ENCODE peak calls at places on chromosomes 11 and 22, in ten cellular contexts. M is amniotic stem cell; E is activated CD8-positive, alpha-beta T cell treated with anti-CD3 and anti-CD28 coated beads for 36 hours; R is GM20000; Z is coronary artery; W is OCI-LY7; X is GM12864; Y is skeletal muscle cell; K is stimulated activated CD8-positive, alpha-beta memory T cell treated with anti-CD3 and anti-CD28 coated beads, Interleukin-12 subunit alpha, Interleukin-12 subunit beta, amount 100 ng/mL, for 1 hour; J is adrenal gland. N is an unnamed sample.

GRCh38 chr11:76120513-76121081 is 85.7 kb downstream of the WNT11 start:
- DNase-seq in M (no peak), E (no peak), R (no peak), Z (no peak), W (no peak), X (no peak), Y (no peak), K (no peak), J (no peak), N (no peak)

GRCh38 chr22:50551160-50551752 is 5.6 kb downstream of the KLHDC7B start:
- DNase-seq in M (no peak), E (no peak), R (no peak), Z (no peak), W (no peak), X (no peak), Y (no peak), K (no peak), J (no peak), N (no peak)

GRCh38 chr11:114609429-114609828 is 13.8 kb upstream of the NXPE4 start:
- DNase-seq in M (no peak), E (no peak), R (no peak), Z (no peak), W (no peak), X (no peak), Y (no peak), K (no peak), J (no peak), N (no peak)

GRCh38 chr11:10885703-10886363 is 28.0 kb upstream of the ZBED5 start:
- DNase-seq in M (no peak), E (no peak), R (no peak), Z (no peak), W (no peak), X (no peak), Y (peak; percentile 66), K (no peak), J (no peak), N (no peak)

GRCh38 chr11:132056689-132057088 is 686.3 kb downstream of the NTM start:
- DNase-seq in M (peak; percentile 24), E (peak; percentile 2), R (no peak), Z (no peak), W (no peak), X (no peak), Y (peak; percentile 77), K (no peak), J (no peak), N (no peak)

GRCh38 chr11:63673579-63673978 is 2.4 kb upstream of the ATL3 start:
- DNase-seq in M (no peak), E (no peak), R (no peak), Z (no peak), W (no peak), X (no peak), Y (no peak), K (no peak), J (no peak), N (no peak)

GRCh38 chr11:28417601-28418323 is 309.6 kb downstream of the METTL15 start:
- DNase-seq in M (no peak), E (no peak), R (no peak), Z (no peak), W (no peak), X (no peak), Y (no peak), K (no peak), J (no peak), N (no peak)

GRCh38 chr22:48238966-48239365 is 1476.5 kb downstream of the TBC1D22A start:
- DNase-seq in M (no peak), E (no peak), R (no peak), Z (peak; percentile 66), W (no peak), X (no peak), Y (no peak), K (no peak), J (no peak), N (no peak)

GRCh38 chr11:117837070-117837776 is 12.7 kb upstream of the FXYD2 start:
- DNase-seq in M (no peak), E (no peak), R (no peak), Z (peak; percentile 62), W (no peak), X (no peak), Y (no peak), K (no peak), J (peak; percentile 51), N (no peak)

GRCh38 chr22:43777204-43777671 is 34.9 kb downstream of the EFCAB6 start:
- DNase-seq in M (peak; percentile 46), E (no peak), R (no peak), Z (no peak), W (no peak), X (no peak), Y (peak; percentile 59), K (no peak), J (no peak), N (no peak)

GRCh38 chr11:65431452-65432132 is 9.0 kb downstream of the NEAT1 start:
- DNase-seq in M (no peak), E (peak; percentile 70), R (no peak), Z (no peak), W (peak; percentile 77), X (no peak), Y (no peak), K (no peak), J (peak; percentile 49), N (no peak)

GRCh38 chr11:121194731-121195596 is 93.9 kb downstream of the TECTA start:
- DNase-seq in M (peak; percentile 6), E (peak; percentile 63), R (peak; percentile 70), Z (no peak), W (peak; percentile 74), X (peak; percentile 38), Y (peak; percentile 6), K (peak; percentile 35), J (peak; percentile 76), N (peak; percentile 31)

GRCh38 chr22:42338502-42338901 is 68.0 kb upstream of the TCF20 start:
- DNase-seq in M (no peak), E (no peak), R (no peak), Z (no peak), W (no peak), X (no peak), Y (no peak), K (no peak), J (no peak), N (no peak)

GRCh38 chr11:131036544-131036943 is 120.3 kb upstream of the SNX19 start:
- DNase-seq in M (no peak), E (no peak), R (no peak), Z (no peak), W (no peak), X (no peak), Y (no peak), K (no peak), J (no peak), N (no peak)

GRCh38 chr11:68936358-68936636 is 32.6 kb downstream of the IGHMBP2 start:
- DNase-seq in M (no peak), E (no peak), R (no peak), Z (no peak), W (no peak), X (no peak), Y (no peak), K (no peak), J (no peak), N (no peak)

GRCh38 chr11:45144126-45145082 is 2.0 kb upstream of the PRDM11 start:
- DNase-seq in M (no peak), E (no peak), R (no peak), Z (peak; percentile 59), W (peak; percentile 6), X (no peak), Y (no peak), K (no peak), J (peak; percentile 46), N (no peak)

GRCh38 chr11:46661836-46662235 is 38.6 kb downstream of the ARHGAP1 start:
- DNase-seq in M (no peak), E (no peak), R (no peak), Z (no peak), W (no peak), X (no peak), Y (no peak), K (no peak), J (no peak), N (no peak)